ENCODE peak calls at places on chromosomes 13 and 19, in five cellular contexts. J is IMR-90, M is breast epithelium, A is uterus, F is A549. X is an unnamed sample.

GRCh38 chr19:47035127-47035494 is 13.3 kb downstream of the TMEM160 start:
- DNase-seq in F (peak; percentile 79), A (no peak), M (no peak), J (no peak), X (no peak)

GRCh38 chr19:5073153-5073844 is 104.4 kb downstream of the KDM4B start:
- DNase-seq in A (no peak), J (no peak), M (no peak), F (no peak), X (no peak)

GRCh38 chr19:823565-824121 is 1.9 kb upstream of the PLPPR3 start:
- DNase-seq in F (no peak), J (no peak), A (no peak), M (peak; percentile 79), X (no peak)

GRCh38 chr13:39144941-39145533 is 106.8 kb downstream of the NHLRC3 start:
- DNase-seq in A (peak; percentile 61), F (peak; percentile 52), M (no peak), J (peak; percentile 70), X (no peak)

GRCh38 chr19:36436531-36436930 is 18.1 kb upstream of the ZFP82 start:
- DNase-seq in A (no peak), J (no peak), M (no peak), F (peak; percentile 38), X (no peak)

GRCh38 chr13:33172911-33173310 is 112.6 kb downstream of the STARD13 start:
- DNase-seq in F (no peak), J (no peak), M (no peak), A (no peak), X (no peak)

GRCh38 chr13:111906816-111907215 is 160.1 kb upstream of the SOX1 start:
- DNase-seq in M (no peak), F (no peak), A (no peak), J (no peak), X (no peak)

GRCh38 chr19:32018014-32018413 is 327.4 kb upstream of the ZNF507 start:
- DNase-seq in M (no peak), F (no peak), A (peak; percentile 79), J (no peak), X (no peak)

GRCh38 chr19:1259873-1260748 is 9.0 kb upstream of the CIRBP start:
- DNase-seq in J (no peak), A (no peak), F (peak; percentile 77), M (no peak), X (no peak)

GRCh38 chr13:35923347-35923746 is 207.8 kb downstream of the DCLK1 start:
- DNase-seq in J (peak; percentile 68), F (peak; percentile 19), M (no peak), A (no peak), X (no peak)

GRCh38 chr19:5536337-5536894 is 31.3 kb downstream of the TINCR start:
- DNase-seq in M (no peak), F (peak; percentile 23), A (no peak), J (peak; percentile 33), X (no peak)

GRCh38 chr19:17560205-17560595 is 4.8 kb downstream of the COLGALT1 start:
- DNase-seq in M (no peak), F (peak; percentile 76), J (peak; percentile 93), A (peak; percentile 46), X (no peak)

GRCh38 chr13:39159971-39160370 is 121.7 kb downstream of the NHLRC3 start:
- DNase-seq in J (no peak), M (no peak), A (no peak), F (no peak), X (no peak)

GRCh38 chr19:5321851-5322681 is 18.5 kb downstream of the PTPRS start:
- DNase-seq in F (no peak), J (no peak), M (no peak), A (no peak), X (no peak)

GRCh38 chr19:1247747-1248453 is 483 bp upstream of the MIDN start:
- DNase-seq in M (no peak), J (peak; percentile 70), F (peak; percentile 76), A (peak; percentile 82), X (no peak)

GRCh38 chr13:52001120-52001731 is 10.0 kb downstream of the ATP7B start:
- DNase-seq in F (peak; percentile 40), J (peak; percentile 49), A (no peak), M (no peak), X (no peak)

GRCh38 chr19:48379058-48379457 is 12.3 kb downstream of the KDELR1 start:
- DNase-seq in M (no peak), A (no peak), J (no peak), F (no peak), X (no peak)
- H3K9me3 ChIP-seq in M (no peaks in the 10 kb centered on the region), A (no peaks in the 10 kb centered on the region), J (no peaks in the 10 kb centered on the region), F (no peaks in the 10 kb centered on the region), X (no peaks in the 10 kb centered on the region)

GRCh38 chr19:38122402-38123093 is 101.5 kb downstream of the DPF1 start:
- DNase-seq in M (no peak), F (no peak), J (no peak), A (no peak), X (no peak)
- TF ChIP-seq POLR2A in M (no peak), F (no peak), J (no peak), A (no peak), X (no peak)

GRCh38 chr13:23081901-23082300 is 98.9 kb upstream of the SGCG start:
- DNase-seq in J (no peak), M (no peak), F (no peak), A (no peak), X (no peak)

GRCh38 chr13:23086951-23087350 is 93.8 kb upstream of the SGCG start:
- DNase-seq in J (no peak), F (no peak), M (no peak), A (no peak), X (no peak)

DNA sequence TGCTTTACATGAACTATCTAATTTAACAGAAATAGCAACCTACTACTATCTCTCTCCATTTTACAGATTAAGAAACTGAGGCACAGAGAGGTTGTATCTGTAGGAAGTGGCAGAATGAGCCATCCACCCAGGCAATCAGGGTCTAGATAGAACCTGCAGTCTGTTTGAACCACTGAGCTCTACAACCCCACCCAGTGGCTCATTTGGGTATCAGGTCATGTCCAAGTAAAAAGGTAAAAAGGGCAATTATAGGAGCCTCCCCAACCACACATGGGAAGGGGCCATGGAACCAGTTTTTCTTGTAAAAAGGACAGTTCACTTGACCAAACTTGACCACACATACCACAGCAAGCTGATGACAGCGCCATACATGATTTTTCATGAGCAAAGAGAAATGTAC is 92.9 kb upstream of the SGCG start:
- DNase-seq in A (no peak), F (peak; percentile 17), J (peak; percentile 20), M (no peak), X (no peak)
- TF ChIP-seq CTCF in A (no peak), F (no peak), J (peak; percentile 31), M (no peak), X (no peak)

GRCh38 chr13:27080018-27080948 is 91.3 kb downstream of the USP12 start:
- DNase-seq in F (no peak), A (no peak), M (no peak), J (no peak), X (no peak)

GRCh38 chr13:27081893-27082292 is 89.7 kb downstream of the USP12 start:
- DNase-seq in A (no peak), J (no peak), F (no peak), M (no peak), X (no peak)

GRCh38 chr13:27082325-27082724 is 89.3 kb downstream of the USP12 start:
- DNase-seq in M (no peak), J (no peak), A (no peak), F (no peak), X (no peak)

GRCh38 chr13:27086599-27087265 is 84.9 kb downstream of the USP12 start:
- DNase-seq in J (peak; percentile 40), M (no peak), A (no peak), F (no peak), X (no peak)

DNA sequence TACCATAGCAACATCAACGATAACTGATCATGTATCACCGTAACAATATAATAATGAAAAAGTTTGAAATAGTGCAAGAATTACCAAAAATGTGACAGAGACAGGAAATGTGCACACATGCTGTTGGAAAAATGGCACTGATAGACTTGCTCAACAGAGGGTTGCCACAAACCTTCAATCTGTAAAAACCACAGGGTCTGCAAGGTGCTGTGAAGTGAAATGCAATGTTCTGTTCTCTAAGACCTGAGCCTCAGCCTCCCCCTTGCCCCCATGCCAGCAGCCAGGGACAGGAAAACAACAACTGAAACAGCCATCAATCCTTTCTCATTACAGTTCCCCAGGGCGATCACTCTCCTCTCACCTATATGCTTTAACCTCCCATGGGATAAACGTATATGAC is 88.4 kb downstream of the USP12 start:
- DNase-seq in J (no peak), A (no peak), F (no peak), M (no peak), X (no peak)
- H3K9me3 ChIP-seq in J (no peaks in the 10 kb centered on the region), A (no peaks in the 10 kb centered on the region), F (no peaks in the 10 kb centered on the region), M (no peaks in the 10 kb centered on the region), X (no peaks in the 10 kb centered on the region)

GRCh38 chr19:56109216-56109615 is 11.9 kb downstream of the ZNF787 start:
- DNase-seq in J (peak; percentile 49), A (no peak), M (no peak), F (no peak), X (no peak)

GRCh38 chr19:56106993-56107392 is 14.1 kb downstream of the ZNF787 start:
- DNase-seq in J (no peak), F (no peak), A (no peak), M (no peak), X (no peak)

GRCh38 chr19:56107626-56108351 is 13.3 kb downstream of the ZNF787 start:
- DNase-seq in J (no peak), M (no peak), F (no peak), A (no peak), X (no peak)

GRCh38 chr19:56110515-56111448 is 10.3 kb downstream of the ZNF787 start:
- DNase-seq in A (no peak), J (peak; percentile 39), M (no peak), F (no peak), X (peak; percentile 62)

DNA sequence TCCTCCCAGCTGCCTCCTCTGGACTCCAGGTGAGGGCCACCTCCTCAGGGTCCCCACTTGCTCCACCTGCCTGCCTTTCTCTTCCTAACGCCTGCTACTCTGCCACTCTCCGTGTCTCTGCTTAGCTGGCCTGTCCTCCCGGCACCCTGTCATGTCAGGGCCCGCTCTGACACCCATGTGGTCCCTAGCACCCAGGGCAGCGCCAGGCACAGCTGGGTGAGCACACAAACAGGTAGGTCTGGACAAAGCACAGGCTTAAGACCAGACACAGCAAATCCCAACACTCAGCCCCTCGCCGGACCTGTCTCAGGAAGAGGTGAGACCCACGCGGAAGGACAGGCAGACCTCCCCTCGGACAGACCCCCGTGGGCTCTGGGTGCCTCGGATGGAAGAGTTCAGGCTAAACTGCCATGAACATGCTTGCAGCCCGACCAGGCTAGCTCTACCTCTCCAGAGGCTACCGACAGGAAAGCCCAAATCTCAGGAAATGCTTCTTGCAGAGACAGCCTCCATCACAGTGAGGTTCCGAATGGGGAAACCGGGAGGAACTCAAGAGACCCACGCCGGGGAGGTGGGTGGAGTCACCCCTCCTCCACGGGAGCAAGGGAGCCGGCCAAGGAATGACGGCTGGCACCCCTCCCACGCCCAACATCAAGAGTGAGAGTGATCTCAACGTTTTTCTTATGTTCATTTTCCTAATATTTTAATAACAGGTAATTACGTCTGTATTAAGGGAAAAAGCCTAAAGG is 12.5 kb downstream of the ZNF787 start:
- DNase-seq in F (no peak), M (no peak), J (peak; percentile 12), A (peak; percentile 46), X (no peak)
- TF ChIP-seq POLR2A in F (no peak), M (no peak), J (no peak), A (no peak), X (no peak)

DNA sequence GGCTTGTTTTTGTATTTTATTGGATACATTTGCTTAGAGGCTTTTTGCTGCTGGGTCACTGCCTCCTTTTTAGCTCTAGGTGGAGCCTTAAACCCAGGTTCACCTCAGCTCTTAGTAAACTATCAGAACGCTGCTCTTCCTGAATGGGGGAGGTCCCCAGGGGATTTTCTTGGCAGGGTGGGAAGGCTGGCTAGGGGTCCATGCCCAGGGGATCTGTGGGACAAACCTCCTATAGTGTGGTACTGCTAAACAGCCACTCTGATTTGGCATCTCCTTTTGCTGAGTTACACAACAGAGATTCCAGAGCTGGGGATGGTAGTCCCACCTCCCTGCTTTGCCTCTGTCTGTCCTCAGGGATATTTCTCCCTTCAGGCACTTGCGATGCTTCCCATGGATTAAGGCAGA is 204.9 kb downstream of the ZIC5 start:
- DNase-seq in A (no peak), M (no peak), J (no peak), F (no peak), X (no peak)
- TF ChIP-seq CTCF in A (no peak), M (no peak), J (no peak), F (no peak), X (no peak)